ENCODE peak calls at places on chromosomes 6 and 20, in five cellular contexts. L, K, Q, D and R are unnamed samples.
A peak's percentile ranks its signal among the peaks of the same experiment; 100 is the strongest.

GRCh38 chr6:165571721-165572132 is 91.3 kb downstream of the PDE10A start:
- DNase-seq in L (no peak), K (no peak), Q (no peak), D (no peak), R (peak; percentile 71)

GRCh38 chr6:133396225-133396624 is 155.1 kb downstream of the EYA4 start:
- DNase-seq in L (no peak), K (no peak), Q (peak; percentile 24), D (no peak), R (peak; percentile 50)

GRCh38 chr6:79040083-79040482 is 38.0 kb downstream of the PHIP start:
- DNase-seq in L (no peak), K (no peak), Q (no peak), D (no peak), R (peak; percentile 92)

GRCh38 chr20:18916886-18917785 is 103.6 kb downstream of the SCP2D1 start:
- DNase-seq in L (no peak), K (no peak), Q (no peak), D (no peak), R (no peak)

GRCh38 chr6:66866801-66867200 is 1159.8 kb upstream of the EYS start:
- DNase-seq in L (no peak), K (no peak), Q (no peak), D (no peak), R (no peak)

GRCh38 chr6:33126101-33126714 is 50.4 kb downstream of the HLA-DPB1 start:
- DNase-seq in L (no peak), K (peak; percentile 19), Q (peak; percentile 42), D (peak; percentile 73), R (peak; percentile 50)

GRCh38 chr6:379367-380181 is 12.0 kb upstream of the IRF4 start:
- DNase-seq in L (no peak), K (no peak), Q (no peak), D (no peak), R (no peak)

GRCh38 chr6:143731789-143732188 is 54.0 kb downstream of the PHACTR2 start:
- DNase-seq in L (no peak), K (no peak), Q (no peak), D (no peak), R (peak; percentile 24)

GRCh38 chr6:75262716-75263463 is 19.3 kb upstream of the COX7A2 start:
- DNase-seq in L (no peak), K (no peak), Q (no peak), D (no peak), R (no peak)

GRCh38 chr20:17304785-17305184 is 77.9 kb downstream of the PCSK2 start:
- DNase-seq in L (no peak), K (no peak), Q (no peak), D (no peak), R (no peak)

GRCh38 chr6:43778976-43779863 is 9.2 kb downstream of the VEGFA start:
- DNase-seq in L (no peak), K (no peak), Q (no peak), D (no peak), R (no peak)

GRCh38 chr6:27281569-27281968 is 30.5 kb downstream of the POM121L2 start:
- DNase-seq in L (no peak), K (no peak), Q (no peak), D (no peak), R (no peak)
- TF ChIP-seq CTCF in L (no peak), K (no peak), Q (no peak), D (no peak), R (no peak)

GRCh38 chr6:99422912-99423311 is 2.2 kb downstream of the PNISR start:
- DNase-seq in L (no peak), K (no peak), Q (no peak), D (no peak), R (no peak)
- H3K4me3 ChIP-seq in L (no peak overlapping the region), K (no peak overlapping the region), Q (no peak overlapping the region), D (no peak overlapping the region), R (no peak overlapping the region)

GRCh38 chr6:84728602-84729001 is 35.8 kb downstream of the TBX18 start:
- DNase-seq in L (no peak), K (peak; percentile 20), Q (no peak), D (no peak), R (peak; percentile 70)
- TF ChIP-seq CTCF in L (peak; percentile 49), K (peak; percentile 34), Q (peak; percentile 47), D (peak; percentile 17), R (peak; percentile 63)

GRCh38 chr6:27288136-27289044 is 23.7 kb downstream of the POM121L2 start:
- DNase-seq in L (no peak), K (no peak), Q (no peak), D (no peak), R (no peak)
- H3K4me3 ChIP-seq in L (no peak overlapping the region), K (no peak overlapping the region), Q (no peak overlapping the region), D (no peak overlapping the region), R (no peak overlapping the region)

GRCh38 chr6:25223421-25224052 is 55.6 kb upstream of the CARMIL1 start:
- DNase-seq in L (peak; percentile 37), K (peak; percentile 51), Q (peak; percentile 86), D (peak; percentile 74), R (peak; percentile 83)

GRCh38 chr6:25220853-25221252 is 58.3 kb upstream of the CARMIL1 start:
- DNase-seq in L (no peak), K (no peak), Q (no peak), D (no peak), R (no peak)

GRCh38 chr6:25219581-25220249 is 59.5 kb upstream of the CARMIL1 start:
- DNase-seq in L (no peak), K (no peak), Q (no peak), D (no peak), R (no peak)

GRCh38 chr6:25224237-25224636 is 54.9 kb upstream of the CARMIL1 start:
- DNase-seq in L (no peak), K (no peak), Q (no peak), D (no peak), R (no peak)

GRCh38 chr6:25222006-25222715 is 57.0 kb upstream of the CARMIL1 start:
- DNase-seq in L (no peak), K (no peak), Q (peak; percentile 20), D (no peak), R (no peak)
- TF ChIP-seq CTCF in L (no peak), K (no peak), Q (no peak), D (no peak), R (no peak)

DNA sequence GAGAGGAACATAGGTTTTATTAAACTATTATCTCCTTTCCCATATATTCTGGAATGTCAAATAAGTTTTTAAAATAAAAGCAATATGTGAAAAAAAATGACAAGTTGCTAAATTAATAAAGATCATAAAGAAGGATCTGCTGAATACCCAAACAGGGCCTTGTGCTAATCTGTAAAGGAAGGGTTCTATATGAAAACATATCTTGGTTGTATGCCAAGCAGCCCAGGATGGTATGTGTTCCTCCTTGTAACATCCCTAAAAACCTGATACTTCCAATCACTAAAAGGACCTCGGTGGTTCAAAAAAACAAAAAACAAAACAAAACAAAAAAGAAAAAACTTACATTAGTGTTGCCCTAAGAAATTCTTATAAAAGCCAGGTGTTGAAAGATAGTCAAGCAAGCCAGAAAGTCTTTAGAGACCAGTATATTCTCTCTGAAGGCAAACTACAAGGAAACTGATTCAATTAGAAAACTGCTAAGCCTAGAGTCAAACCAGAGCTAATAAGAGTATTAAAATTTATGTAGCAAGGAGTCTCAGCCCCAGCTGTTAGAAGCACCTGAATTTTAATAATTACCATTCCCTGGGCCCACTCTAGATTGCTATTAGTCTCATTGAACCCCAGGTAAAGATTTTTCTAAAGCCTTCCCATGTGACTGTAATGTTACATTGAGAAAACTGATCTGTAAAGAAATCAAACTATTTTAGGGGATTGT is 95.4 kb upstream of the BTN3A2 start:
- DNase-seq in L (no peak), K (no peak), Q (no peak), D (no peak), R (no peak)
- H3K4me3 ChIP-seq in L (peak overlapping the region; percentile 65), K (peak overlapping the region; percentile 61), Q (no peak overlapping the region), D (no peak overlapping the region), R (no peak overlapping the region)

GRCh38 chr20:38477747-38478146 is 5.1 kb downstream of the RALGAPB start:
- DNase-seq in L (no peak), K (no peak), Q (no peak), D (no peak), R (no peak)

GRCh38 chr20:38472513-38473352 is at the start of gene RALGAPB:
- DNase-seq in L (peak; percentile 94), K (peak; percentile 96), Q (peak; percentile 98), D (peak; percentile 99), R (peak; percentile 99)

GRCh38 chr20:38471987-38472512 is 593 bp upstream of the RALGAPB start:
- DNase-seq in L (no peak), K (no peak), Q (no peak), D (no peak), R (no peak)

GRCh38 chr20:38471245-38471644 is 1.4 kb upstream of the RALGAPB start:
- DNase-seq in L (no peak), K (no peak), Q (no peak), D (no peak), R (no peak)

GRCh38 chr20:38473353-38473795 is 731 bp downstream of the RALGAPB start:
- DNase-seq in L (no peak), K (peak; percentile 13), Q (peak; percentile 31), D (peak; percentile 53), R (peak; percentile 30)
- TF ChIP-seq CTCF in L (no peak), K (peak; percentile 6), Q (peak; percentile 15), D (no peak), R (peak; percentile 33)

DNA sequence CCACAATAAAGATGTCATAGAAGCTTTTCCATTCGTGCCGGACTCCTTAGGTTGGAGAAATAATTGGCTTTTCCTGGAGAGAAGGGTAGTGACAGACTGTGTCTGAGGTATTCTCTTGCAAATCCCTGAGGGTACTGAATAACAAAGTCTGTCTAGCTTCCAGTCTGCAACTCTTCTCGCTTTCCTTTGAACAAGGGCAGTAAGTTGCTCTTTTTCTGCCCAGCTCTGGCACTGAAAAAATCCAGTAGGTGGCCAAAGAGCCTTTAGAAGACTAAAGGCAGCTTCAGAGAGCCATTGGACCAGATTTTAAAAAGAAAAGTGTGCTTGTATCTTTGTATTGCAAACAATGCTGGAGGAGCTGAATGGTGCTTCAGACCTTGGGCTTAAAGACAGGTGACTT is 20.7 kb upstream of the RREB1 start:
- DNase-seq in L (no peak), K (no peak), Q (peak; percentile 49), D (no peak), R (peak; percentile 33)
- H3K4me3 ChIP-seq in L (no peak overlapping the region), K (peak overlapping the region; percentile 27), Q (peak overlapping the region; percentile 45), D (no peak overlapping the region), R (peak overlapping the region; percentile 42)

GRCh38 chr6:167137881-167138280 is 15.0 kb downstream of the CCR6 start:
- DNase-seq in L (no peak), K (no peak), Q (no peak), D (no peak), R (no peak)

GRCh38 chr6:167141667-167142432 is 15.9 kb downstream of the GPR31 start:
- DNase-seq in L (no peak), K (no peak), Q (peak; percentile 5), D (peak; percentile 28), R (peak; percentile 44)

GRCh38 chr6:167142433-167142761 is 15.4 kb downstream of the GPR31 start:
- DNase-seq in L (no peak), K (no peak), Q (no peak), D (no peak), R (no peak)

GRCh38 chr6:167140589-167141474 is 16.9 kb downstream of the GPR31 start:
- DNase-seq in L (no peak), K (no peak), Q (no peak), D (no peak), R (peak; percentile 4)

GRCh38 chr6:167139761-167140160 is 16.9 kb downstream of the CCR6 start:
- DNase-seq in L (no peak), K (no peak), Q (no peak), D (no peak), R (no peak)
- TF ChIP-seq CTCF in L (no peak), K (no peak), Q (no peak), D (no peak), R (no peak)